ENCODE peak calls at places on chromosomes 7 and 10, in four cellular contexts. M is HCT116, Q is cardiac fibroblast, B is retinal pigment epithelial cell. I is an unnamed sample.

GRCh38 chr10:90884414-90884813 is 12.6 kb downstream of the RPP30 start:
- DNase-seq in B (no peak), M (no peak), Q (peak; percentile 52), I (no peak)

GRCh38 chr10:114694735-114695134 is 36.7 kb upstream of the ABLIM1 start:
- DNase-seq in B (no peak), M (peak; percentile 61), Q (peak; percentile 37), I (no peak)

GRCh38 chr10:101646369-101646768 is 48.6 kb downstream of the FBXW4 start:
- DNase-seq in B (no peak), Q (no peak), M (no peak), I (no peak)

GRCh38 chr7:42097756-42098155 is 139.3 kb downstream of the GLI3 start:
- DNase-seq in M (no peak), Q (peak; percentile 75), B (no peak), I (no peak)

GRCh38 chr7:77651544-77652162 is 44.6 kb upstream of the RSBN1L start:
- DNase-seq in B (no peak), M (peak; percentile 13), Q (peak; percentile 60), I (no peak)

GRCh38 chr7:1561036-1561940 is 5.3 kb upstream of the TMEM184A start:
- DNase-seq in Q (no peak), M (no peak), B (no peak), I (no peak)

GRCh38 chr10:49502358-49502757 is 36.6 kb downstream of the ERCC6 start:
- DNase-seq in M (no peak), B (no peak), Q (peak; percentile 73), I (no peak)

GRCh38 chr7:100516135-100516812 is 22.7 kb upstream of the AGFG2 start:
- DNase-seq in Q (peak; percentile 94), M (no peak), B (no peak), I (peak; percentile 31)

GRCh38 chr7:44348300-44348699 is 22.9 kb upstream of the CAMK2B start:
- DNase-seq in Q (peak; percentile 44), B (peak; percentile 1), M (peak; percentile 24), I (no peak)
- TF ChIP-seq CTCF in Q (peak; percentile 71), B (peak; percentile 59), M (peak; percentile 57), I (peak; percentile 50)

DNA sequence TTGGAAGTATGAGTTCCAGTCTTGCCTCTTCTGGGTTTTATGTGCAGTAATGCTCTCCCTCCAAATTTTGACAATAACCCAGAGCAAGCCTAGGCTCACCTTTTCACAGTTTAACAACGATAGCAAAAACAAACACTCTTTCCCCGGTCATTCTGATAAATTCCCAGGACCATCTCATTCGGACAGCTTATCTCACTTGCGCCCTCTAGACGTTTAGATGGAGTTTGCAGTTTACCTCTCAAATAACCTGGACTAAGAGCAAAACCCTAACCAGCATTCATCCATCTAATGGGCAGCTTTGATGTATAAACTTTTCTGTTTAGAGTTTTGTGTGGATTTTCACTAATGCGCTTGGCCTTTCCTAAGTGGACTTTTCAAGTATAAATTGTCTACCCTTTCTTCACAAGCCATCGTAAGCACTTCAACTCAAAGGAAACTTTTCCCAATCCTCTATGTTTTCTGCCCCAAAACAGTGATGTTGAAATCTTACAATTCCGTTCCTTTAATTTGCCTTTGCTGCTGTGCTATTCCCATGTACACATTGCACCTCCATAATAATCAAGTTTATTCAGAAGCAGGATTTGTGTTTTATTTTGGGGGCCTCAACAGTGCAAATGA is 114.9 kb downstream of the HDAC9 start:
- DNase-seq in B (no peak), Q (peak; percentile 43), M (peak; percentile 44), I (no peak)
- TF ChIP-seq CTCF in B (peak; percentile 56), Q (peak; percentile 61), M (peak; percentile 35), I (peak; percentile 56)

DNA sequence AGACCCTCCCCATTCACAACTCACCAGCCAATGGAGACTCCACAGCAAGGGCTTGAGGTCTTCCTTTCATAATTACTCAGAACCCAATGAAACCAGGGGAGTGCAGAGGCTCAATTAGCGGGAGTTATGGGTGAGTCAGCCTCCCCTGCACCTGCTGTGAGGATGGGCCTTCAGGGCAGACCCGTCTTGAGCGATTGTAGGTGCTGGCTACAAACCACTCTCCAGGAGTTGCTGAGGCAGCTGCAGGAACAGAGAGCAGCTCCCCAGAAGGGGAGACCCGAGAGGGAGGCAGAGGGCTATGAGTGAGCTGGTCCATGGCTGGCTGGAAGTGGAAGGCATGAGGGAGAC is 58.5 kb upstream of the SORCS3 start:
- DNase-seq in Q (no peak), M (no peak), B (no peak), I (peak; percentile 32)
- TF ChIP-seq CTCF in Q (no peak), M (no peak), B (no peak), I (no peak)

DNA sequence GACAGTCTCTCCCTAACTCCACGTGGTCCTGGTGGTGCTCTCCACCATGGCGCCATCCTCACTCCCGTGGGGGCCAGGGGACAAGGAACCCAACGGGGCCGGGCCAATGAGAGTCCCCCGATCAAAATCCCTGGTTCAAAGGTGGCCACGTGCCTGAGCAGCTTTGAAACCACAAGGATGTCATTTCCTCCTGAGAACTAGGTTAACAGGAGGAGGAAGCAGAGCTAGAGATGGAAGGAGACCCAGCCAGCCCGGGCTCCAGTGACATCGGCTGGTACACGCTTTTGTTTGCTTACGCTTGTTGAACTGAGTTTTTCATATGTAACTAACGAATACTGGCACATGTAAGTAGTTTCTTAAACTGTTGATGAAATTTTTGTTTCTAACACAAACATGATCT is 61.7 kb downstream of the PRPF18 start:
- DNase-seq in M (no peak), Q (no peak), B (no peak), I (no peak)
- TF ChIP-seq CTCF in M (no peak), Q (no peak), B (no peak), I (no peak)

GRCh38 chr7:149355390-149356048 is 93.5 kb downstream of the ZNF783 start:
- DNase-seq in B (no peak), Q (no peak), M (peak; percentile 70), I (no peak)
- TF ChIP-seq CTCF in B (no peak), Q (no peak), M (peak; percentile 13), I (no peak)

DNA sequence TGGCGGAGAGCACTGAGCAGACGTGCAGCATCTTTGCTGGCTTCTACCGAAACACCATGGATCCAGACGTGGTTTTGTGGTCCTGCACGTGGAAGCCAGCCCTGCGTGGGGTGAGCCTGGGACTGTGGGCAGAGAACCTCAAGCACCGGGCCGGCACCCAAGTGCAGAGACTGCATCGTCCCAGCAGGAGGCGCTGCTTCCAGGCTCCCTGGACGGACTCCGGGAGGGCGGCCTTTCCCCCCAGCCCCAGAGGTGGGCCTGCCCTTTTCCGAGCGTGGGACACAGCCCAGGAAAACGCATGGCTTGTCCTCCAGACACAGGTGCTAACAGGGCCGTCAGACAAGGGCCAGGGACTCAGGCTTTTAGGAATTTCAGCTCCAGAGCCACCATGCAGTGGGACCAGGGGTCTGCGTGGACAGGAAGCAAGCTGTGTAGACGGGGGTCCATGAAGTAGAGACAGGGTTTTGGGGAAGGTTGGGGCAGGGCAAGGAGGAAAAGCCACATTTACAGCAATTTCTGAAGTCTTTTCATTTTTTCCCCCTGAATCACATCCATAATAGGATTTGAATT is 303.9 kb downstream of the WDR37 start:
- DNase-seq in B (no peak), M (no peak), Q (no peak), I (no peak)
- TF ChIP-seq CTCF in B (peak; percentile 59), M (peak; percentile 11), Q (no peak), I (no peak)

GRCh38 chr7:155263522-155264197 is 34.0 kb upstream of the INSIG1 start:
- DNase-seq in B (no peak), M (no peak), Q (no peak), I (no peak)
- TF ChIP-seq CTCF in B (peak; percentile 23), M (peak; percentile 13), Q (no peak), I (peak; percentile 14)

I was measured in kidney epithelial cell.